ENCODE peak calls at places on chromosomes 6 and 20, in nine cellular contexts. A is HepG2, L is osteocyte, Z is transverse colon, Y is mesothelial cell of epicardium, S is psoas muscle, D is HFF-Myc, V is dorsolateral prefrontal cortex, H is GM12865. Q is an unnamed sample.

GRCh38 chr6:104736545-104736944 is 123.2 kb downstream of the HACE1 start:
- DNase-seq in A (no peak), L (no peak), Z (no peak), Y (no peak), S (no peak), D (no peak), V (no peak), H (no peak), Q (no peak)

GRCh38 chr6:46393940-46394337 is 97.3 kb downstream of the RCAN2 start:
- DNase-seq in A (no peak), L (no peak), Z (no peak), Y (no peak), S (no peak), D (no peak), V (peak), H (no peak), Q (no peak)

GRCh38 chr20:19757973-19758887 is at the start of gene RIN2:
- DNase-seq in A (peak), L (peak), Z (peak), Y (peak), S (peak), D (peak), V (peak), H (no peak), Q (peak)

GRCh38 chr20:652611-653109 is 340 bp downstream of the SRXN1 start:
- DNase-seq in A (no peak), L (no peak), Z (peak), Y (peak), S (no peak), D (no peak), V (no peak), H (no peak), Q (no peak)

GRCh38 chr6:95923518-95923917 is 92.3 kb upstream of the FUT9 start:
- DNase-seq in A (peak), L (no peak), Z (no peak), Y (no peak), S (no peak), D (no peak), V (no peak), H (peak), Q (peak)

GRCh38 chr6:13528777-13529343 is 41.5 kb upstream of the GFOD1 start:
- DNase-seq in A (no peak), L (no peak), Z (peak), Y (no peak), S (no peak), D (no peak), V (peak), H (no peak), Q (no peak)

GRCh38 chr20:59334616-59335300 is 34.3 kb downstream of the EDN3 start:
- DNase-seq in A (no peak), L (no peak), Z (no peak), Y (no peak), S (no peak), D (no peak), V (no peak), H (no peak), Q (no peak)

GRCh38 chr6:44806656-44807055 is 419.1 kb downstream of the CDC5L start:
- DNase-seq in A (no peak), L (no peak), Z (peak), Y (no peak), S (no peak), D (no peak), V (no peak), H (no peak), Q (no peak)

GRCh38 chr6:40794581-40794980 is 207.4 kb upstream of the LRFN2 start:
- DNase-seq in A (no peak), L (no peak), Z (no peak), Y (no peak), S (no peak), D (no peak), V (no peak), H (no peak), Q (no peak)

GRCh38 chr20:62122659-62123449 is 579 bp downstream of the LSM14B start:
- DNase-seq in A (no peak), L (no peak), Z (peak), Y (peak), S (peak), D (no peak), V (no peak), H (peak), Q (peak)

GRCh38 chr6:148750826-148751225 is 4.0 kb downstream of the UST start:
- DNase-seq in A (no peak), L (no peak), Z (no peak), Y (no peak), S (peak), D (no peak), V (no peak), H (no peak), Q (no peak)

GRCh38 chr6:24899647-24900325 is 36.0 kb downstream of the RIPOR2 start:
- DNase-seq in A (no peak), L (no peak), Z (no peak), Y (no peak), S (no peak), D (no peak), V (peak), H (peak), Q (no peak)

GRCh38 chr6:137202078-137202477 is 17.1 kb downstream of the IFNGR1 start:
- DNase-seq in A (no peak), L (no peak), Z (no peak), Y (no peak), S (no peak), D (no peak), V (peak), H (peak), Q (no peak)

DNA sequence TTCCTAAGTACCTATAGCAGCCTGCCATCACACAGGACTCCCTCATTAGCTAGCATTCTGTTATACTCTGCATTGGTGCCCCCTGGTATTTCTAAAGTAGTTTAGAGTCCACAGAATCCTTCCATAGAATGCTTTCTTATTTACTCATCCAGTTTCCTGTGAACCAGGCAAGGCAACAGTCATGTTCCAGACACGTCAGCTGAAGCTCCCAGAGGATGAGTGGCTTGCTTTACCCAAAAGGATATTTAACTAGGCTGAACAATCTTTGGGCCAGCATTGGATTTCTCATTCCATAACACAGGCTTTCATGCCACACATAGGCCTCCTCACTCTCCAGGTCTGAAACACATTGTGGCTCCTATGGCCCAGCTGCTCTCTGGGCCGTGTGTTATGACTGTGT is 203.8 kb upstream of the MAP3K7 start:
- DNase-seq in A (no peak), L (no peak), Z (no peak), Y (no peak), S (no peak), D (peak), V (no peak), H (no peak), Q (no peak)
- TF ChIP-seq CTCF in A (no peak), L (no peak), Z (no peak), Y (no peak), S (no peak), D (no peak), V (no peak), H (no peak), Q (no peak)

GRCh38 chr6:79504372-79504771 is 32.9 kb downstream of the LCA5 start:
- DNase-seq in A (peak), L (no peak), Z (no peak), Y (no peak), S (no peak), D (no peak), V (no peak), H (no peak), Q (no peak)
- TF ChIP-seq CTCF in A (no peak), L (no peak), Z (no peak), Y (no peak), S (no peak), D (no peak), V (no peak), H (no peak), Q (no peak)

DNA sequence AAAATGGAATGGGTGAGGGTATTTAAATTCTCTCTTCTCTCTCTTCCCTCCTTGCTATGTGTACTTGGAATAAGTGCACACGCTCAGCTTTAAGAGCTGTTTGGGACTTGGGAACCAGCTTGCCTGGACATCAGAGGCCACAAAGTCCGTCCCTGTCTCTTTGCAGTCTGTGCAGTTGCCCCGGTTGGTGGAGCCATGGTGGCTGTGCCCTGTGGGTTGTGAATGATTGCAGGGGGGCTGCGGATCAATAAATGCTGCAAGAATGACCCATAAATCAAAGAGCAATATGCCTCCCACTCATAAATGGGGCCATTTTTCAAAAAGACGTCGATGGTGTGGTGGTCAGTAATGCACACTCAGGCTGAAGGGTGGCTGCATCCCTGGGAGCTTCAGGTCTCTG is 135.1 kb upstream of the CST7 start:
- DNase-seq in A (no peak), L (no peak), Z (no peak), Y (no peak), S (no peak), D (no peak), V (no peak), H (no peak), Q (no peak)
- TF ChIP-seq CTCF in A (no peak), L (no peak), Z (no peak), Y (no peak), S (no peak), D (no peak), V (no peak), H (no peak), Q (no peak)

GRCh38 chr6:125194980-125195379 is 41.4 kb downstream of the TPD52L1 start:
- DNase-seq in A (no peak), L (no peak), Z (no peak), Y (no peak), S (no peak), D (no peak), V (no peak), H (no peak), Q (no peak)

GRCh38 chr6:125193208-125193607 is 39.6 kb downstream of the TPD52L1 start:
- DNase-seq in A (no peak), L (no peak), Z (peak), Y (no peak), S (no peak), D (no peak), V (no peak), H (no peak), Q (no peak)

GRCh38 chr6:125191916-125192609 is 38.5 kb downstream of the TPD52L1 start:
- DNase-seq in A (peak), L (no peak), Z (peak), Y (no peak), S (peak), D (peak), V (peak), H (peak), Q (peak)

GRCh38 chr6:125190667-125191066 is 37.1 kb downstream of the TPD52L1 start:
- DNase-seq in A (no peak), L (no peak), Z (no peak), Y (no peak), S (no peak), D (no peak), V (no peak), H (no peak), Q (no peak)

DNA sequence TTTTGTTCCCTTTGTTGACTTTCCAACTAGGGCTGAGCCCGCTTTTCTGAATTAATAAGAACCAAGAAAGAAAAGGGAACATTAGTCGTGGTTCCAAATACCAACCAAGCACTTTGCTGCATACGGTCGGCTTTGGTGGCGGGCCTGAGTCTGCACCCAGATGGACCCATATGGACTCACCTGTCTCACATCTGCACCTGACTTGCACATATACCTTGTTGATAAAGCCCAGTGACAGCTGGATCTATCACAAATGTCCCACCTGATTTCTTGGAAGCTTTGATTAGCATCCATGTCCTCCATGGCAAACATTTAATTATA is 39.0 kb downstream of the TPD52L1 start:
- DNase-seq in A (no peak), L (no peak), Z (no peak), Y (no peak), S (no peak), D (no peak), V (no peak), H (no peak), Q (no peak)
- TF ChIP-seq CTCF in A (no peak), L (peak), Z (no peak), Y (peak), S (no peak), D (no peak), V (no peak), H (no peak), Q (peak)

GRCh38 chr6:8918196-8918595 is 482.9 kb upstream of the SLC35B3 start:
- DNase-seq in A (no peak), L (no peak), Z (no peak), Y (no peak), S (no peak), D (no peak), V (no peak), H (no peak), Q (no peak)
- TF ChIP-seq CTCF in A (no peak), L (no peak), Z (no peak), Y (no peak), S (no peak), D (no peak), V (no peak), H (no peak), Q (no peak)

GRCh38 chr6:153553627-153554026 is 422.5 kb upstream of the RGS17 start:
- DNase-seq in A (peak), L (no peak), Z (no peak), Y (no peak), S (no peak), D (no peak), V (no peak), H (peak), Q (no peak)
- TF ChIP-seq CTCF in A (peak), L (peak), Z (no peak), Y (no peak), S (no peak), D (peak), V (no peak), H (peak), Q (no peak)

DNA sequence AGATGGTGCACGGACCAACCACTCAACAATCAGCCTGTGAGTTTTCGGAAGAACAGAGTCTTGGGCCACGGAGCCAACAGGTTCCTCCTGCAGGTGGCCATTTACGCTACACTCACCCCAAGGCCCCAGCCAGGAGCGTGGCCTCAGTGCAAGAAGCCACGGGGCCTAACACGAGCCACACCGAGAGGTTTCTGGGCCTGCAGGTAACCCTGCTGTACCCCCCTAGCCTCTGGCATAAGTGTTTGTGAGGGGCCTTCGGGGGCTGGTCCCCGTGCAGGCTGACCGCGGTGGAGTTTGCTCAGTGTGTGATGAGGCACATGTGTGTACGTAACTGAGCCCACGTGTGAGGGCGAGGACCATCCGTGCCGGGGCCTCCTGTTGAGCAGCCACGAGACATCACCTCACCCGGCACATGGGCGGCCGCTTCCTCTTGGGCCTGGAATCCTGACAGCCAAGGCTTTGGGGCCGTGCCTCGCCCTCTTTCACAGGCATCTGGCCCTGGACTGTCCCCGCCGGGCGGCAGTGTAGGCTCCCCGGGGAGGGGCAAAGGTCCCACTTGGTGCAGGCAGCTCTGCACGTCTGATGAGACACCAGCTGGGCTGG is 202.4 kb downstream of the DLL1 start:
- DNase-seq in A (no peak), L (peak), Z (peak), Y (peak), S (no peak), D (no peak), V (no peak), H (peak), Q (no peak)
- TF ChIP-seq CTCF in A (peak), L (no peak), Z (no peak), Y (no peak), S (no peak), D (no peak), V (no peak), H (no peak), Q (no peak)

DNA sequence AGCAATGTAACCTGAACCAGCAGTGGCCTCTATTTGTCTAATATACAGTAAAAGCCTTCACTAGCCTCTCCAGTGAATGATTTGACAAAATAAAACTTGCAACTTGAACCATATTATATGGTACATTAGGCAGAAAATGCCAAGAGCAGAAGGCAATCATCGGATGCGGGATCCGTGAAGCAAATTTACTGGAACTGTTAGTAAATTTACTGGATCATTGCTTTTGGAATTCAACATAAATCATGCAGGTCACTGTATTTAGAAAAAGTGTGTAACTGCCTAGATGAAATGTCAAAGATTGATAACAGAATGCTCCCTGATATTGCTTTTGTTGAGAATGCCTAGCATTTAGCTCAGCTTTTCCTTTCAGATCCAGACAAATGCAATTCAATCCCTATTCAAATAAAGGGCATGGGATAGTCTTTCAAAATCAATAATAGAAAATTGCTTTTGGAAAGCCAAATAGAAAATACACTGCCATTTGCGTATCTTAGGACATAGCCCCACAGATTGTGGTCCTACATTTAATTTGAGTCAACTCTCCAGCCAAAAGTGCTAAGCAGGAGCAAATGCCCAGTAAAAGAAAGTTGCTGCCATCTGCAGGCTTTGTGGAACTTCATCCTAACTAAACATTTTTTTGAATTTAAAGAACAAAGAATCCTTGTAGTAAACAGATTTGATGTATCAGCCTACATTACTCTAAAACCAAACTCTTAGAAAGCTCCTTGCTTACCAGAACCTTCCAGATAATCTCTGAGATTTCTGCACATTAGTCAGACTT is 109.5 kb upstream of the HSF2 start:
- DNase-seq in A (peak), L (no peak), Z (no peak), Y (no peak), S (no peak), D (no peak), V (peak), H (no peak), Q (no peak)
- TF ChIP-seq CTCF in A (peak), L (peak), Z (no peak), Y (no peak), S (peak), D (peak), V (no peak), H (no peak), Q (no peak)

GRCh38 chr6:99349620-99350141 is at the start of gene FAXC:
- DNase-seq in A (peak), L (peak), Z (peak), Y (peak), S (no peak), D (no peak), V (no peak), H (no peak), Q (peak)
- TF ChIP-seq CTCF in A (peak), L (peak), Z (peak), Y (no peak), S (peak), D (no peak), V (no peak), H (peak), Q (no peak)

DNA sequence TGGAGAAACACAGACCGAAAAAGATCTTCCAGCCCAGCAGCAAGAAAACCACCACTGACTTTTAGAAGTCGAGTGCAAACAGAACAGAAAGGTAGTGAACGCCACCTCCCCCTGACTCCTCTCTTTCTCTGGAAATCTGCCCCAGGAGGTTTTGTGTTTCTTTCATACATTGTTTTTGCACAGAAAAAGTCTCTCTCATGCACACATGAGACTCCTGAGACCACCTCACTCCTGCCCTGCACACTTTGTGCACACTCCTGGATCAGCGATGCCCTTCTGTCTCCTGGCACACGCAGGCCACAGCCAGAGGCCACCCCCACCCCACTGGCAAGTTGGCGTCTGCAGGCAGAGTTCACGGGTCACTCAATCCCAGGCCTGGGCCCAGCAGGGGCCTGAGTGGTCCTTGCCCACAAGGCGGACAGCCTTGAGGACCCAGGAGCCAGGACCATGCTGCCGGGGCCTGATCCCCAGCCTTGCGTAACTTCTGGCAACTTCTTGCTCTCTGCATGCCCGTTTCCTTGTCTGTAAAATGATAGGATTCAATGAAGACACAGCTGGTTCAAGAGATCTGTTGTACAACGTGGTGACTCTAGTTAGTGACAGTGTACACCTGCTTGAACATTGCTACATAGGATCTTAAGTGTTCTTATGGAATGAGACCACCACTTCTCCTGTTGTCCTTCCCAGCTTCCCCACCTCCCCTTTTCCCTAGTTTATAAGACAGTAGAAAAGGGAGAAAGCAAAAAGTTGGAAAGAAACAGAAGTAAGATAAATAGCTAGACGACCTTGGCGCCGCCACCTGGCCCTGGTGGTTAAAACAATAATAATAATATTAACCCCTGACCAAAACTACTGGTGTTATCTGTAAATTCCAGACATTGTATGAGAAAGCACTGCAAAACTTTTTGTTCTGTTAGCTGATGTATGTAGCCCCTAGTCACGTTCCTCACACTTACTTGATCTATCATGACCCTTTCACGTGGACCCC is 30.2 kb upstream of the CST7 start:
- DNase-seq in A (no peak), L (peak), Z (no peak), Y (no peak), S (no peak), D (no peak), V (no peak), H (no peak), Q (no peak)
- TF ChIP-seq CTCF in A (no peak), L (no peak), Z (no peak), Y (no peak), S (no peak), D (no peak), V (no peak), H (no peak), Q (no peak)